ENCODE peak calls at places on chromosomes 4 and X, in five cellular contexts. D, T, M, X and N are unnamed samples. For H3K4me1, the result is how much of the 10 kb centered on the place peaks cover.

GRCh38 chr4:151415978-151416377 is 7.0 kb downstream of the FHIP1A start:
- DNase-seq in D (no peak), T (no peak), M (no peak), X (no peak), N (no peak)

GRCh38 chrX:119698835-119699234 is 5.9 kb upstream of the SEPTIN6 start:
- DNase-seq in D (no peak), T (no peak), M (no peak), X (no peak), N (no peak)

GRCh38 chr4:15550491-15550890 is 80.8 kb downstream of the CC2D2A start:
- DNase-seq in D (no peak), T (no peak), M (no peak), X (no peak), N (no peak)

GRCh38 chr4:101393256-101393655 is 45.9 kb upstream of the PPP3CA start:
- DNase-seq in D (no peak), T (no peak), M (no peak), X (no peak), N (no peak)

GRCh38 chrX:13346646-13347045 is 26.8 kb upstream of the ATXN3L start:
- DNase-seq in D (no peak), T (no peak), M (no peak), X (no peak), N (no peak)

GRCh38 chr4:78937837-78938236 is 1.4 kb downstream of the PAQR3 start:
- DNase-seq in D (no peak), T (no peak), M (no peak), X (no peak), N (no peak)

GRCh38 chrX:101691823-101692222 is 32.2 kb upstream of the ARMCX2 start:
- DNase-seq in D (no peak), T (no peak), M (no peak), X (no peak), N (no peak)

GRCh38 chrX:151722241-151722846 is 6.5 kb downstream of the FATE1 start:
- DNase-seq in D (no peak), T (peak), M (no peak), X (peak), N (no peak)

GRCh38 chrX:106726485-106727437 is at the start of gene RNF128:
- DNase-seq in D (peak), T (peak), M (no peak), X (no peak), N (no peak)

GRCh38 chr4:182560358-182560757 is 317.2 kb downstream of the TENM3 start:
- DNase-seq in D (no peak), T (no peak), M (no peak), X (no peak), N (no peak)

GRCh38 chrX:109854096-109854495 is 121.0 kb upstream of the ACSL4 start:
- DNase-seq in D (no peak), T (no peak), M (no peak), X (no peak), N (no peak)

GRCh38 chr4:147101678-147102077 is 156.0 kb upstream of the TTC29 start:
- DNase-seq in D (no peak), T (no peak), M (no peak), X (no peak), N (no peak)

GRCh38 chr4:105415281-105415744 is 58.5 kb downstream of the PPA2 start:
- DNase-seq in D (no peak), T (no peak), M (no peak), X (no peak), N (no peak)

GRCh38 chrX:37599735-37600134 is 28.3 kb downstream of the LANCL3 start:
- DNase-seq in D (peak), T (peak), M (no peak), X (no peak), N (no peak)

GRCh38 chrX:109635151-109635550 is 10.2 kb upstream of the KCNE5 start:
- DNase-seq in D (no peak), T (no peak), M (no peak), X (no peak), N (no peak)

GRCh38 chrX:16714504-16714903 is 2.0 kb upstream of the CTPS2 start:
- DNase-seq in D (no peak), T (no peak), M (no peak), X (no peak), N (no peak)

GRCh38 chrX:133391116-133391515 is 24.2 kb downstream of the GPC4 start:
- DNase-seq in D (no peak), T (no peak), M (no peak), X (no peak), N (no peak)

GRCh38 chr4:183434264-183435045 is 10.0 kb upstream of the CDKN2AIP start:
- DNase-seq in D (no peak), T (no peak), M (no peak), X (no peak), N (no peak)

GRCh38 chrX:16869393-16870094 is 618 bp downstream of the RBBP7 start:
- DNase-seq in D (peak), T (peak), M (no peak), X (peak), N (no peak)

GRCh38 chrX:141320801-141321200 is 78.5 kb upstream of the SPANXC start:
- DNase-seq in D (no peak), T (no peak), M (no peak), X (no peak), N (no peak)

GRCh38 chr4:174753031-174753430 is 76.0 kb downstream of the GLRA3 start:
- DNase-seq in D (no peak), T (no peak), M (no peak), X (no peak), N (no peak)

GRCh38 chrX:120406638-120407037 is 44.7 kb downstream of the ATP1B4 start:
- DNase-seq in D (no peak), T (no peak), M (no peak), X (no peak), N (no peak)

GRCh38 chrX:3120426-3120825 is 79.2 kb downstream of the ARSF start:
- DNase-seq in D (no peak), T (no peak), M (no peak), X (no peak), N (no peak)

GRCh38 chrX:3119376-3119775 is 78.1 kb downstream of the ARSF start:
- DNase-seq in D (no peak), T (no peak), M (no peak), X (no peak), N (no peak)

GRCh38 chrX:3129256-3129655 is 88.0 kb downstream of the ARSF start:
- DNase-seq in D (no peak), T (no peak), M (no peak), X (no peak), N (no peak)

GRCh38 chrX:3124041-3124440 is 82.8 kb downstream of the ARSF start:
- DNase-seq in D (no peak), T (no peak), M (no peak), X (no peak), N (no peak)
- H3K4me3 ChIP-seq in D (no peak), T (no peak), M (no peak), X (no peak), N (no peak)

GRCh38 chr4:109701566-109702399 is 1.5 kb downstream of the CASP6 start:
- DNase-seq in D (no peak), T (no peak), M (no peak), X (no peak), N (no peak)
- TF ChIP-seq POLR2A in D (no peak), T (no peak), M (no peak), X (no peak), N (no peak)

GRCh38 chr4:148200960-148201359 is 241.3 kb downstream of the NR3C2 start:
- DNase-seq in D (no peak), T (no peak), M (no peak), X (no peak), N (no peak)

GRCh38 chr4:148192526-148192925 is 249.7 kb downstream of the NR3C2 start:
- DNase-seq in D (no peak), T (no peak), M (no peak), X (no peak), N (no peak)

GRCh38 chr4:148196168-148196567 is 246.0 kb downstream of the NR3C2 start:
- DNase-seq in D (no peak), T (no peak), M (no peak), X (no peak), N (no peak)
- H3K4me1 ChIP-seq in D (under half), T (under half), M (under half), X (under half), N (under half)

DNA sequence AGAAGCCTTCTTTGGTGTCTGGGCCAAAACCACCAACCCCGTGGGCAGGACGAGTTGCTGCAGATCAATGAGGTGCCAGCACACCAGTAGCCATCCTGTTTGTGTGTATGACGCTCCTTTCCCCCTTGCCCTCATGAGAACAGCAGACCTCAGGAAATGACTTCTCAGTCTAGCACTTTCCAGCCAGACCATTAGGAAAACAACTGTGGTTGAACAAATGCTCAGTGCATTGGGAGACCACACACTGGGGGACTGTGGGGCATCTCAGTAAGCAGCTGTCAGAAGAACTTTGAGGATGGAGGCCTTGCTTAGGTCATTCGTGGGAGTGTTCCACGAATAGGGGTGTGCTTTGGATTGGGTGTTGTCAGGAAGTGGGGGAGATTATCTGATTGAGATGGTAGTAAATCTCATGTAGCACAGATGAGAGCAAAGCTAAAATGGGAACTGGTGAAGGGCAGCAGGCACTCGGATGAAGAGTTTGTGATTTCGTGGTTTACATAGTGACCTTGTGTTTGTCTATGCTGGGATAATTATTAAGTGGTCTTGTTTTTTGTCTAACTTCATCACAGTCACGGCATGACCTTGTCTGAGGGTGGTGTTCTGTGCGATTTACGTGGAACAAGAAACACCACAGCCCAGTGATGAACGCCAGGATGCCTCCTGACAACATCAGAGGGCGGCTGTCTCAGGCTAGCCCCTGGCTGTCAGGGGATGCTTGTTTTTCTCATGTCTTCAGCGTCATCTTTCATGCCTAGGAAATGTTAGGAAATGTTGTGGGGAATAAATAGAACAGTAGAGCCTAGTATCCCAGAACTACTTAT is 70.1 kb downstream of the USP46 start:
- DNase-seq in D (no peak), T (no peak), M (no peak), X (no peak), N (no peak)
- H3K4me3 ChIP-seq in D (no peak), T (no peak), M (no peak), X (no peak), N (no peak)

GRCh38 chr4:473575-474457 is 25.1 kb downstream of the ZNF721 start:
- DNase-seq in D (peak), T (peak), M (peak), X (peak), N (peak)
- TF ChIP-seq POLR2A in D (peak), T (peak), M (peak), X (peak), N (peak)

GRCh38 chrX:19860571-19860970 is 26.8 kb downstream of the SH3KBP1 start:
- DNase-seq in D (no peak), T (no peak), M (no peak), X (no peak), N (no peak)
- H3K4me1 ChIP-seq in D (under half), T (under half), M (under half), X (under half), N (under half)

DNA sequence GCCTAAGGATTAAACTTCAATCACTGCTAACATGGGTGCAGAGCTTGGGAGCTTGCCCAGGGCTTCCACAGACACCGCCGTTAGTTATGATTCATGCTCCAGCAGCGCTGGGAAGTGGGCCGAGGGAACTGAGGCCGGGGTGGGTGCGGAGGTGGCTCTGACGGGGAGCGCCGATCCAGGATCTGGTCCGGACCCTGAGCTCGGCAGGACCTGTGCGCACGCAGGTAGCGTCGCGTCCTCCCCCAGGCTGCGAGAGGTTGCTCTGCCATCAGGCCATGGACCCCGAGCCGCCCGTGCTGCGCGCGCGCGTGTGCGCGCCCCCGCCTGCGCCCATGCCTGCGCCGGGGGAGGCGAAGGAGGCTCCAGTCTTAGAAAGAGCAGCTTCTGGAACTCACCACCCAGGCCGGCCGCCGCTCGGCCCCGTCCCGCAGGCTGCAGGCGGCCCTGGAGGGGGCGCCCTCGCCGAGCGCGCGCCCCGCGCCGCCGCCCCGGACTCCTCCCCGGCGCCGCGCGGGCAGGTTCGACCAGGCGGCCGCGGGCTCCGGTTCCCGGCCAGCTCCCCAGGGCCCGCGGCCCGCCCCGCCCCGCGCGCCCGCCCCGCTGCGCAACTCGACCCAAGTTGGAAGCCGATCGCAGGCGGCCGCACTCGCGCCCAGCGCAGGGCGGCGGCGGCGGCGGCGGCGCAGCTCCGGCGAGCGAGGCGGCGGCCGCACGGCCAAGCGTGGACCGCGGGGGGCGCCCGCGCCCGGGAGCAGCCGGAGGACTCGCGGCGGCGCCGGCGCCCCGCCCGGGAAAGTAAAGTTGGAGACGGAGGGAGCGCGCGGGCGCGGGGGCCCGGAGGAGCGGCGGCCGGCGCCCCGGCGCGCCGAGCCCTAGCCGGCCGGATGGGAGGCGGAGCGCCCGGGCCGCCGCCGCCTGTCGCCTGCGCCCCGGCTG is 646 bp upstream of the ADRA2C start:
- DNase-seq in D (no peak), T (peak), M (no peak), X (no peak), N (no peak)
- H3K4me3 ChIP-seq in D (peak), T (no peak), M (no peak), X (peak), N (peak)

GRCh38 chrX:23883737-23884354 is 23.9 kb downstream of the APOO start:
- DNase-seq in D (no peak), T (no peak), M (no peak), X (no peak), N (no peak)
- TF ChIP-seq POLR2A in D (no peak), T (no peak), M (no peak), X (no peak), N (no peak)

GRCh38 chrX:40660381-40660780 is 13.0 kb upstream of the CXorf38 start:
- DNase-seq in D (no peak), T (no peak), M (no peak), X (no peak), N (no peak)
- H3K4me1 ChIP-seq in D (under half), T (under half), M (under half), X (under half), N (under half)

GRCh38 chrX:40543661-40544328 is 37.0 kb upstream of the ATP6AP2 start:
- DNase-seq in D (peak), T (peak), M (no peak), X (no peak), N (no peak)
- H3K4me3 ChIP-seq in D (no peak), T (no peak), M (no peak), X (no peak), N (no peak)